ENCODE peak calls at places on chromosomes 1 and 21, in five cellular contexts. One of them, this sample, is unnamed.
A peak's percentile ranks its signal among the peaks of the same experiment; 100 is the strongest.

GRCh38 chr1:14602131-14602530 is 3.6 kb downstream of the KAZN start:
- DNase-seq in K562: no peak
- DNase-seq in SK-N-SH: peak; percentile 37
- DNase-seq in GM12878: no peak
- DNase-seq in H1: no peak
- DNase-seq in this sample: no peak

GRCh38 chr1:194208674-194209073 is 1022.3 kb upstream of the B3GALT2 start:
- DNase-seq in K562: no peak
- DNase-seq in SK-N-SH: no peak
- DNase-seq in GM12878: no peak
- DNase-seq in H1: no peak
- DNase-seq in this sample: no peak

GRCh38 chr21:31872452-31873274 is at the start of gene HUNK:
- DNase-seq in K562: no peak
- DNase-seq in SK-N-SH: peak; percentile 84
- DNase-seq in GM12878: no peak
- DNase-seq in H1: no peak
- DNase-seq in this sample: peak; percentile 29

GRCh38 chr1:31248276-31248675 is 8.6 kb upstream of the NKAIN1 start:
- DNase-seq in K562: no peak
- DNase-seq in SK-N-SH: no peak
- DNase-seq in GM12878: no peak
- DNase-seq in H1: no peak
- DNase-seq in this sample: no peak

GRCh38 chr1:28180310-28181305 is 4.1 kb upstream of the PTAFR start:
- DNase-seq in K562: no peak
- DNase-seq in SK-N-SH: no peak
- DNase-seq in GM12878: no peak
- DNase-seq in H1: no peak
- DNase-seq in this sample: no peak

GRCh38 chr1:33516428-33516827 is 44.0 kb downstream of the ZSCAN20 start:
- DNase-seq in K562: no peak
- DNase-seq in SK-N-SH: no peak
- DNase-seq in GM12878: no peak
- DNase-seq in H1: peak; percentile 5
- DNase-seq in this sample: no peak

GRCh38 chr1:25610822-25611630 is 5.6 kb upstream of the MAN1C1 start:
- DNase-seq in K562: no peak
- DNase-seq in SK-N-SH: peak; percentile 54
- DNase-seq in GM12878: no peak
- DNase-seq in H1: no peak
- DNase-seq in this sample: no peak

GRCh38 chr1:33228935-33229487 is 27.3 kb upstream of the ZNF362 start:
- DNase-seq in K562: no peak
- DNase-seq in SK-N-SH: no peak
- DNase-seq in GM12878: no peak
- DNase-seq in H1: no peak
- DNase-seq in this sample: no peak

GRCh38 chr1:36565576-36566501 is 83.1 kb upstream of the CSF3R start:
- DNase-seq in K562: no peak
- DNase-seq in SK-N-SH: no peak
- DNase-seq in GM12878: no peak
- DNase-seq in H1: no peak
- DNase-seq in this sample: no peak

DNA sequence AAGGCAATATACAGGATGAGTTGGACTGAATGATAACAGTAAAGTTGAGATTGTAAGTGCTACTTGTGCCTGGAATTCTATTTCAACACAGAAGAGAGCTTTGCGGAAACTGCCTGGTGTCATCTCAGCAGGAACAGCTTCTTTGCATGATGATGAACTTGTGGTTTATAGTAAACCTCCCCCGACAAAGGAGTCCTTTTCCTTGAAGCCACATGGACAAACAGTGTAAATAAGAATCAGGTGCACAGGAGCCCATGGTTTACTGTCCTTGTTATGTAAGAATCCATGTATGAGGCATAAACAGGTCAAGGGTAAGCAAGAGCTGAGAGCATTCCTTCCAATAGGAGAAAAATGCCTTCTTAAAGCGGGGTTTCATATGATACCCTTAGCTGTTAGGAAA is 66.2 kb downstream of the PCNX2 start:
- DNase-seq in K562: no peak
- DNase-seq in SK-N-SH: no peak
- DNase-seq in GM12878: no peak
- DNase-seq in H1: no peak
- DNase-seq in this sample: no peak
- TF ChIP-seq EP300 in K562: no peak
- TF ChIP-seq EP300 in SK-N-SH: no peak
- TF ChIP-seq EP300 in GM12878: no peak
- TF ChIP-seq EP300 in H1: no peak
- TF ChIP-seq EP300 in this sample: no peak

GRCh38 chr1:205802060-205802459 is 10.9 kb downstream of the SLC41A1 start:
- DNase-seq in K562: peak; percentile 79
- DNase-seq in SK-N-SH: no peak
- DNase-seq in GM12878: no peak
- DNase-seq in H1: no peak
- DNase-seq in this sample: no peak
- H4K20me1 ChIP-seq in K562: peaks cover 14% of the 10 kb centered on the region
- H4K20me1 ChIP-seq in SK-N-SH: no peaks in the 10 kb centered on the region
- H4K20me1 ChIP-seq in GM12878: no peaks in the 10 kb centered on the region
- H4K20me1 ChIP-seq in H1: peaks cover 3% of the 10 kb centered on the region
- H4K20me1 ChIP-seq in this sample: no peaks in the 10 kb centered on the region

GRCh38 chr1:51898090-51898734 is 19.7 kb upstream of the NRDC start:
- DNase-seq in K562: no peak
- DNase-seq in SK-N-SH: no peak
- DNase-seq in GM12878: no peak
- DNase-seq in H1: no peak
- DNase-seq in this sample: no peak

GRCh38 chr1:51901151-51901550 is 22.6 kb upstream of the NRDC start:
- DNase-seq in K562: no peak
- DNase-seq in SK-N-SH: no peak
- DNase-seq in GM12878: no peak
- DNase-seq in H1: no peak
- DNase-seq in this sample: no peak

GRCh38 chr1:51902456-51902855 is 23.9 kb upstream of the NRDC start:
- DNase-seq in K562: no peak
- DNase-seq in SK-N-SH: no peak
- DNase-seq in GM12878: no peak
- DNase-seq in H1: no peak
- DNase-seq in this sample: no peak

GRCh38 chr1:51899022-51899421 is 20.5 kb upstream of the NRDC start:
- DNase-seq in K562: no peak
- DNase-seq in SK-N-SH: no peak
- DNase-seq in GM12878: no peak
- DNase-seq in H1: no peak
- DNase-seq in this sample: no peak

GRCh38 chr1:51897699-51898031 is 19.1 kb upstream of the NRDC start:
- DNase-seq in K562: no peak
- DNase-seq in SK-N-SH: no peak
- DNase-seq in GM12878: no peak
- DNase-seq in H1: no peak
- DNase-seq in this sample: no peak
- TF ChIP-seq EP300 in K562: no peak
- TF ChIP-seq EP300 in SK-N-SH: peak; percentile 95
- TF ChIP-seq EP300 in GM12878: no peak
- TF ChIP-seq EP300 in H1: no peak
- TF ChIP-seq EP300 in this sample: no peak

GRCh38 chr1:162644986-162645314 is 12.7 kb downstream of the DDR2 start:
- DNase-seq in K562: no peak
- DNase-seq in SK-N-SH: no peak
- DNase-seq in GM12878: no peak
- DNase-seq in H1: no peak
- DNase-seq in this sample: no peak
- H4K20me1 ChIP-seq in K562: no peaks in the 10 kb centered on the region
- H4K20me1 ChIP-seq in SK-N-SH: peaks cover 98% of the 10 kb centered on the region
- H4K20me1 ChIP-seq in GM12878: no peaks in the 10 kb centered on the region
- H4K20me1 ChIP-seq in H1: no peaks in the 10 kb centered on the region
- H4K20me1 ChIP-seq in this sample: no peaks in the 10 kb centered on the region

GRCh38 chr1:166032163-166032562 is 134.6 kb downstream of the FAM78B start:
- DNase-seq in K562: no peak
- DNase-seq in SK-N-SH: no peak
- DNase-seq in GM12878: no peak
- DNase-seq in H1: no peak
- DNase-seq in this sample: no peak

GRCh38 chr1:166032901-166033371 is 133.9 kb downstream of the FAM78B start:
- DNase-seq in K562: no peak
- DNase-seq in SK-N-SH: no peak
- DNase-seq in GM12878: no peak
- DNase-seq in H1: no peak
- DNase-seq in this sample: no peak

GRCh38 chr1:166040223-166040622 is 126.6 kb downstream of the FAM78B start:
- DNase-seq in K562: no peak
- DNase-seq in SK-N-SH: no peak
- DNase-seq in GM12878: no peak
- DNase-seq in H1: no peak
- DNase-seq in this sample: no peak

GRCh38 chr1:166039805-166040204 is 127.0 kb downstream of the FAM78B start:
- DNase-seq in K562: no peak
- DNase-seq in SK-N-SH: no peak
- DNase-seq in GM12878: no peak
- DNase-seq in H1: no peak
- DNase-seq in this sample: no peak

DNA sequence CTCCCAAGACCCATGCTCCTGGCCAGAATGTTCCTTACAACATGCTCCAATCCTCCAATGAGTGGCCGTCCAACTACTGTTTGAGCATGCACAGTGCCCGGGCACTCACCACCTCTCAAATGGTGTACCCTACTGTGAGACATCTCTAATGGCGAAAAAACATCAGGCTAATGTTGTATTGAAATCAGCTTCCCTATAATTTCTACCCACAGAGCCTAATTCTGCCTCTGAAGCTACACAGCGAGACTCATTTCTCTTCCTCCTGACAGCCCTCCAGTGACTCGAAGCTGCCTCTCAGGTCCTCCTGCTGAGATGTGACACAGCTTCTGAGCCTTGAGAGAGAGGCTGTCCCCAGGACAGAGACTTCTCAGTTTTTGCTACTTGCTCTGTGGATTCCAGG is 130.7 kb downstream of the FAM78B start:
- DNase-seq in K562: no peak
- DNase-seq in SK-N-SH: no peak
- DNase-seq in GM12878: no peak
- DNase-seq in H1: no peak
- DNase-seq in this sample: no peak
- TF ChIP-seq EP300 in K562: no peak
- TF ChIP-seq EP300 in SK-N-SH: no peak
- TF ChIP-seq EP300 in GM12878: no peak
- TF ChIP-seq EP300 in H1: no peak
- TF ChIP-seq EP300 in this sample: no peak

This sample was measured in HepG2.